ENCODE peak calls at places on chromosomes 12 and 14, in five cellular contexts. One of them, this sample, is unnamed. For H3K4me1, the result is how much of the 10 kb centered on the place peaks cover.

GRCh38 chr12:62730649-62731377 is 204.1 kb downstream of the PPM1H start:
- DNase-seq in Karpas-422: no peak
- DNase-seq in HCT116: no peak
- DNase-seq in IMR-90: peak
- DNase-seq in GM23248: peak
- DNase-seq in this sample: no peak

GRCh38 chr12:75725505-75726120 is 214.2 kb upstream of the KRR1 start:
- DNase-seq in GM23248: peak
- DNase-seq in Karpas-422: no peak
- DNase-seq in IMR-90: peak
- DNase-seq in HCT116: peak
- DNase-seq in this sample: no peak

GRCh38 chr12:25504744-25505143 is 48.3 kb downstream of the LMNTD1 start:
- DNase-seq in HCT116: no peak
- DNase-seq in Karpas-422: no peak
- DNase-seq in IMR-90: no peak
- DNase-seq in GM23248: no peak
- DNase-seq in this sample: no peak

GRCh38 chr12:76896274-76896673 is 17.5 kb upstream of the CSRP2 start:
- DNase-seq in HCT116: no peak
- DNase-seq in IMR-90: no peak
- DNase-seq in Karpas-422: no peak
- DNase-seq in GM23248: no peak
- DNase-seq in this sample: no peak

GRCh38 chr14:75609606-75610476 is 31.4 kb downstream of the FLVCR2 start:
- DNase-seq in IMR-90: no peak
- DNase-seq in GM23248: peak
- DNase-seq in HCT116: no peak
- DNase-seq in Karpas-422: no peak
- DNase-seq in this sample: no peak

GRCh38 chr12:128607606-128608005 is 216.2 kb downstream of the SLC15A4 start:
- DNase-seq in Karpas-422: no peak
- DNase-seq in GM23248: no peak
- DNase-seq in IMR-90: no peak
- DNase-seq in HCT116: no peak
- DNase-seq in this sample: no peak

GRCh38 chr12:57372233-57372632 is 58.6 kb downstream of the R3HDM2 start:
- DNase-seq in HCT116: no peak
- DNase-seq in GM23248: peak
- DNase-seq in IMR-90: peak
- DNase-seq in Karpas-422: no peak
- DNase-seq in this sample: no peak

GRCh38 chr12:41548926-41549325 is 360.8 kb downstream of the PDZRN4 start:
- DNase-seq in HCT116: no peak
- DNase-seq in Karpas-422: no peak
- DNase-seq in IMR-90: no peak
- DNase-seq in GM23248: no peak
- DNase-seq in this sample: no peak

GRCh38 chr12:10618338-10618987 is 5.1 kb upstream of the MAGOHB start:
- DNase-seq in HCT116: peak
- DNase-seq in IMR-90: peak
- DNase-seq in GM23248: peak
- DNase-seq in Karpas-422: no peak
- DNase-seq in this sample: no peak

GRCh38 chr12:1668833-1669543 is 21.9 kb upstream of the ADIPOR2 start:
- DNase-seq in GM23248: no peak
- DNase-seq in IMR-90: no peak
- DNase-seq in Karpas-422: no peak
- DNase-seq in HCT116: no peak
- DNase-seq in this sample: no peak

GRCh38 chr12:102917026-102917787 is at the start of gene PAH:
- DNase-seq in Karpas-422: peak
- DNase-seq in GM23248: no peak
- DNase-seq in HCT116: no peak
- DNase-seq in IMR-90: no peak
- DNase-seq in this sample: no peak

GRCh38 chr14:104120281-104120741 is 18.1 kb upstream of the KIF26A start:
- DNase-seq in GM23248: no peak
- DNase-seq in Karpas-422: no peak
- DNase-seq in IMR-90: no peak
- DNase-seq in HCT116: no peak
- DNase-seq in this sample: no peak

DNA sequence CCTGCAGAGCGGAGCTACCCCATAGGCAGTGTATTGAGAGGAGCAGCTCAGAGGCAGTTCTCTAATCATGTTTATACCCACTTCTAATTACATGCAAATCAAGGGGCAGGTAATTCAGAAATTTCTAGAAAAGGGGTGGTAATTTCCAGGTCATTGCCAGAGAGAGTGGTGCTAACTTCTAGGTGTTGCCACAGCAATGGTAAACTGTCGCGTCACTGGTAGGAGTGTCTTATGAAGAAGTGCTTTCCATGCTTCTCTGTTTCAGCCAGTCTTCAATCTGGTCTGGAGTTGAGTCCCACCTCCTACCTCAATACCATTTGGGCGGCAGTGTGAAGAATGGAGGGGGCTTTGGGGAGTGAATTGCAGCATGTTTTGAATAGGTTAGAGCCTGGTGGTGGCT is 8.5 kb upstream of the AMN1 start:
- DNase-seq in Karpas-422: no peak
- DNase-seq in GM23248: no peak
- DNase-seq in HCT116: no peak
- DNase-seq in IMR-90: no peak
- DNase-seq in this sample: no peak
- H3K9ac ChIP-seq in Karpas-422: no peak
- H3K9ac ChIP-seq in GM23248: no peak
- H3K9ac ChIP-seq in HCT116: no peak
- H3K9ac ChIP-seq in IMR-90: no peak
- H3K9ac ChIP-seq in this sample: no peak

DNA sequence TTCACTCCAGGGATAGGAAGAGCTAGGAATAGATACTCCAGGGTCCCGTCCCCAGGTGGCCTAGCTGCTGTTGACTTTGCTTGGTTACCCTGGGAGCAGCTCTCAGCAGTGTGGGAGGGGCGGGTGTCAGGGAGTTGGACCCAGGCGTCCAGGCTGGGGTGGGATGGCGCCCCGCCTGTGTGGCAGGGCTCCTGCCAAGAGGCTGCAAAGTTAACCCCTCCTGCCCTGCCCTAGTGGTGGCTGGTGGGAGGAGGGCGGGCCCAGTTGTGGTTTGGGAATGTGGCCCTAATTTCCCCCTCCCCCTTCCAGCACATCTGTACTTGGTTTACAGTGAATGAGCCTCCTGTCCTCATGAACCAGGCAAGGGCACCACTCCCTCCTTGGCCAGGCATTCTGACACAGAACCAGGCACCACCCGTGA is 1.7 kb upstream of the RARG start:
- DNase-seq in HCT116: no peak
- DNase-seq in GM23248: peak
- DNase-seq in Karpas-422: no peak
- DNase-seq in IMR-90: no peak
- DNase-seq in this sample: no peak
- H3K4me1 ChIP-seq in HCT116: half or more
- H3K4me1 ChIP-seq in GM23248: under half
- H3K4me1 ChIP-seq in Karpas-422: under half
- H3K4me1 ChIP-seq in IMR-90: under half
- H3K4me1 ChIP-seq in this sample: under half

DNA sequence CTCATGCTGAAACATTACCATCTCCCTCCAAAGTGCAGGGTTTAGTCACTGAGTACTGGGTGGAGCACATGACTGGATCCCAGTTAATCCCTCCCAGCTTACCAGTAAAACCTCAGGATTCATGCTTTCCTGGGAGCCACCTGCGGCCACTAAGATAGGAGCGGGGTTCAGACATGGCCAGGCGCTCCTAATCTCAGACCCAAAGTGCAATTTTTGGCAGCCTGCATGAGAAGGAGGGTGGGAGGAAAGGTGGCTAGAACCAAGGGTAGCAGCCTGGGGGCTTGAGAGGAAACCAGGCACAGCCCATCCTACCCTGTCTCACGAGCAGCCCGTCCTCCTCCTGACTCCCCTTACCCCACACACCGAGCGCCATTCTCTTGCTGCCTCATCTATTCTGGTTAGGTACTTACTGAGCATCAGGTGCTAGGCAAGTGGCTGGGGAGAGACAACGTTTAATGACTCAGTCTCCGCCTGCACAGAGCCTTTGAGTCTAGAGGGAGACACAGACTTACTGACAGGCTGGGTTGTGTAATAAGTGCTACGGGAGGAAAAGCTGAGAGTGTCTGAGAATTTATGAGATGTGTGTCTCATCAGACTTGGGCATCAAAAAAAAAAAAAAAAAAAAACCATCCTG is 9.9 kb downstream of the GPRC5A start:
- DNase-seq in IMR-90: peak
- DNase-seq in GM23248: peak
- DNase-seq in HCT116: no peak
- DNase-seq in Karpas-422: no peak
- DNase-seq in this sample: no peak
- H3K4me3 ChIP-seq in IMR-90: no peak
- H3K4me3 ChIP-seq in GM23248: peak
- H3K4me3 ChIP-seq in HCT116: peak
- H3K4me3 ChIP-seq in Karpas-422: no peak
- H3K4me3 ChIP-seq in this sample: no peak

GRCh38 chr12:48934312-48934706 is 9.0 kb upstream of the FKBP11 start:
- DNase-seq in Karpas-422: no peak
- DNase-seq in IMR-90: no peak
- DNase-seq in HCT116: no peak
- DNase-seq in GM23248: no peak
- DNase-seq in this sample: peak
- H3K9ac ChIP-seq in Karpas-422: no peak
- H3K9ac ChIP-seq in IMR-90: no peak
- H3K9ac ChIP-seq in HCT116: no peak
- H3K9ac ChIP-seq in GM23248: no peak
- H3K9ac ChIP-seq in this sample: no peak

DNA sequence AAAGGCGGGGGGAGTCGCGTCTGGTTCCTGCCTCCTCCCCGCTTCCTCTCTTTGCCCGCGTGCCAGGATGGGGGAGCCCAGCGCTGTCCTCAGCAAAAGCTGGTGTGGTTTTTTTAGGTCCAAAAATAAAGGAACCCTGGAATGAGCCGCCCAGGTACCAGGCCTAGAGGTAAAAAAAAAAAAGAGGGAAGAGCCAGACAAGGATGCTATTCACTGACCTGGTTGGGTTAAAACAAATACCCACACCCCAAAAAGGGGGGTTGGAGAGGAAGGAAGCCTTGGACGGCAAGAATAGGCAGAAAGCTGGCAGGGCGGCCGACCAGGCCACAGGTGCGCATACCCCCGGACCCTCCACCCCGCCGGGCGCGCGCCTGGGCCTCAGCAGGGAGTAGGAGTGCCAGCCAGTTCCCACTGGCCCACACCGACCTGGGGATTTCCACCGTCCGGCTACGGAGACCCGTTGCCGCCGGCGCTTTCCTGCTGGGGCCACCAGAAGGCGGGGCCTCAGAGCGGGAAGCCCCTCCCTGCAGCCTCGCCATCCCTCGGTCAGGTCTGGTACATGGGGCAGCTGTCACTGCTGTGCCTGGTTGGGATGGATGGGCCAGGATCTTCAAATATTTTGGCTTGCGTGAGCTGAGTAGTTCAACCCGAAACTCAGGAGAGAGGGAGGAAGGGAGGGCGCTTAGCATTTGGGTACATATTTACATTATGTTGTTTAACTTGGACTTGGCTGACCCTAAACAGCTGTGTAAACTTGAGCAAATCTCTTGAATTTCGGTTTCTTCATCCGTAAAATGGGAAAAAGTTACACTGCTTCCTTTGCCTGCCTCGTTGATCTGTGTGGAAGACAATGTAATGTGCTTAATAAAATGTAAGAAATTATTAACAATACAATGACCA is 5.4 kb upstream of the IRF2BPL start:
- DNase-seq in HCT116: no peak
- DNase-seq in GM23248: peak
- DNase-seq in Karpas-422: peak
- DNase-seq in IMR-90: peak
- DNase-seq in this sample: peak
- H3K4me1 ChIP-seq in HCT116: half or more
- H3K4me1 ChIP-seq in GM23248: half or more
- H3K4me1 ChIP-seq in Karpas-422: under half
- H3K4me1 ChIP-seq in IMR-90: under half
- H3K4me1 ChIP-seq in this sample: under half

GRCh38 chr12:121131941-121132341 is 735 bp upstream of the P2RX7 start:
- DNase-seq in IMR-90: no peak
- DNase-seq in GM23248: no peak
- DNase-seq in Karpas-422: no peak
- DNase-seq in HCT116: no peak
- DNase-seq in this sample: no peak

GRCh38 chr12:121130866-121131373 is 1.8 kb upstream of the P2RX7 start:
- DNase-seq in GM23248: no peak
- DNase-seq in IMR-90: no peak
- DNase-seq in HCT116: no peak
- DNase-seq in Karpas-422: no peak
- DNase-seq in this sample: no peak

GRCh38 chr12:121135320-121135719 is 2.6 kb downstream of the P2RX7 start:
- DNase-seq in HCT116: no peak
- DNase-seq in GM23248: no peak
- DNase-seq in IMR-90: no peak
- DNase-seq in Karpas-422: no peak
- DNase-seq in this sample: no peak

GRCh38 chr12:121133838-121134237 is 1.2 kb downstream of the P2RX7 start:
- DNase-seq in GM23248: no peak
- DNase-seq in HCT116: no peak
- DNase-seq in IMR-90: no peak
- DNase-seq in Karpas-422: no peak
- DNase-seq in this sample: no peak

DNA sequence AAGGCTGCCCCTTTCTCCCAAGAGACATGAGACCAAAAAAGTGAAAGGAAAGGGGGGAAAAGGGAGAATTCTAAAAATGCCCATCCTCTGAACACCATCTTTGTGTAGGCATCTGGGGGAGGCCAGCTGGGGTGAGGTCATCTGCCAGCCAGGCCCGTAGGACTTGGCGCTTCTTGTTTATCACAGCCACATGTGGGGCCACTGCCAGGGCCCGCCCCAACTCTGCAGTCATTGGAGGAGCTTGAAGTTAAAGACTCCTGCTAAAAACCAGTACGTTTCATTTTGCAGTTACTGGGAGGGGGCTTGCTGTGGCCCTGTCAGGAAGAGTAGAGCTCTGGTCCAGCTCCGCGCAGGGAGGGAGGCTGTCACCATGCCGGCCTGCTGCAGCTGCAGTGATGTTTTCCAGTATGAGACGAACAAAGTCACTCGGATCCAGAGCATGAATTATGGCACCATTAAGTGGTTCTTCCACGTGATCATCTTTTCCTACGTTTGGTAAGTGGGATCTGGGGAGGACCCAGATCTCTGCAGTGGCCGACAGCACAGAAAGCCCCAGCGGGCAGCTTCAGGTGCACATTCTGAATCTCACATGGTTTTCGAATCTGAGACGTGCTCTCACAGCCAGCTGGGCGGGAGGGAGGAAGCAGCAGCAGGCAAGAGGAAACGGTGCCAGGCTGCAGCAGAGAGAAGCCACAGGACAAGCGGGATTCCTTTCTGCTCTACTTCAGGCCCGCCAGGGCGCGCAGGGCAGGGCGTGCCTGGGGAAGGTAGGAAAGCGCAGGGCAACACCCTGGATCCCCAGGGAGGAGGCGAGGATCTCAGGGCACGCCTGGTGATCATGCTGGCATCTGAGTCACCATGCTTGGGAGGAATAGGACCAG is at the start of gene P2RX7:
- DNase-seq in Karpas-422: no peak
- DNase-seq in GM23248: peak
- DNase-seq in HCT116: peak
- DNase-seq in IMR-90: peak
- DNase-seq in this sample: peak
- H3K4me3 ChIP-seq in Karpas-422: peak
- H3K4me3 ChIP-seq in GM23248: peak
- H3K4me3 ChIP-seq in HCT116: peak
- H3K4me3 ChIP-seq in IMR-90: peak
- H3K4me3 ChIP-seq in this sample: peak

GRCh38 chr14:90487031-90487430 is 90.2 kb downstream of the CALM1 start:
- DNase-seq in GM23248: no peak
- DNase-seq in Karpas-422: no peak
- DNase-seq in IMR-90: no peak
- DNase-seq in HCT116: no peak
- DNase-seq in this sample: no peak
- H3K9ac ChIP-seq in GM23248: no peak
- H3K9ac ChIP-seq in Karpas-422: no peak
- H3K9ac ChIP-seq in IMR-90: no peak
- H3K9ac ChIP-seq in HCT116: no peak
- H3K9ac ChIP-seq in this sample: no peak